ENCODE peak calls at places on chromosomes 4 and X, in seven cellular contexts. Y is psoas muscle; R is esophagus muscularis mucosa; P is CD4-positive, alpha-beta memory T cell; U is suprapubic skin; N is adrenal gland; E is cardiac muscle cell. I is an unnamed sample.

GRCh38 chr4:156870166-156870565 is 101.4 kb downstream of the PDGFC start:
- DNase-seq in Y (no peak), E (no peak), N (no peak), R (no peak), U (no peak), P (no peak), I (no peak)

GRCh38 chr4:176335421-176335820 is 15.7 kb downstream of the SPCS3 start:
- DNase-seq in U (no peak), N (no peak), R (no peak), Y (no peak), P (no peak), E (no peak), I (no peak)

GRCh38 chrX:118254611-118255010 is 91.3 kb upstream of the WDR44 start:
- DNase-seq in R (no peak), E (peak; percentile 66), U (no peak), Y (no peak), N (peak; percentile 61), P (peak; percentile 9), I (no peak)

GRCh38 chr4:182826391-182826790 is 90.8 kb downstream of the DCTD start:
- DNase-seq in Y (no peak), N (no peak), E (no peak), U (no peak), R (no peak), P (no peak), I (no peak)

GRCh38 chr4:118904418-118904817 is 15.8 kb downstream of the SYNPO2 start:
- DNase-seq in Y (no peak), P (no peak), R (no peak), N (no peak), E (no peak), U (no peak), I (no peak)

GRCh38 chrX:50920132-50920531 is 9.6 kb downstream of the BMP15 start:
- DNase-seq in E (no peak), P (no peak), R (no peak), N (no peak), U (no peak), Y (no peak), I (no peak)

GRCh38 chr4:121728798-121729226 is 32.0 kb upstream of the ANXA5 start:
- DNase-seq in R (no peak), U (no peak), Y (no peak), N (no peak), E (no peak), P (no peak), I (peak; percentile 80)

GRCh38 chrX:18099745-18100144 is 120.9 kb downstream of the BEND2 start:
- DNase-seq in Y (no peak), U (no peak), P (no peak), E (no peak), R (no peak), N (no peak), I (no peak)

GRCh38 chr4:120509222-120509621 is 413.3 kb downstream of the PRDM5 start:
- DNase-seq in N (no peak), P (no peak), Y (no peak), R (no peak), U (no peak), E (no peak), I (no peak)

GRCh38 chr4:101420661-101421060 is 73.3 kb upstream of the PPP3CA start:
- DNase-seq in Y (no peak), R (no peak), U (no peak), N (no peak), P (no peak), E (no peak), I (no peak)

GRCh38 chr4:55447826-55448225 is 52.1 kb downstream of the TMEM165 start:
- DNase-seq in Y (no peak), N (no peak), E (no peak), R (no peak), P (no peak), U (no peak), I (no peak)

GRCh38 chr4:140944539-140944938 is 188.4 kb upstream of the TBC1D9 start:
- DNase-seq in Y (no peak), E (no peak), N (no peak), P (no peak), R (no peak), U (no peak), I (peak; percentile 51)

GRCh38 chrX:69152398-69152797 is 12.9 kb downstream of the PJA1 start:
- DNase-seq in R (peak; percentile 29), N (peak; percentile 71), P (no peak), E (no peak), Y (no peak), U (no peak), I (no peak)

GRCh38 chrX:69155786-69156520 is 9.3 kb downstream of the PJA1 start:
- DNase-seq in Y (no peak), P (no peak), E (no peak), R (peak; percentile 19), U (no peak), N (no peak), I (no peak)

GRCh38 chrX:69154051-69154450 is 11.2 kb downstream of the PJA1 start:
- DNase-seq in R (no peak), N (no peak), E (no peak), Y (no peak), U (no peak), P (no peak), I (peak; percentile 5)

GRCh38 chrX:69151898-69152297 is 13.4 kb downstream of the PJA1 start:
- DNase-seq in Y (no peak), P (no peak), E (no peak), N (no peak), R (peak; percentile 55), U (no peak), I (no peak)

DNA sequence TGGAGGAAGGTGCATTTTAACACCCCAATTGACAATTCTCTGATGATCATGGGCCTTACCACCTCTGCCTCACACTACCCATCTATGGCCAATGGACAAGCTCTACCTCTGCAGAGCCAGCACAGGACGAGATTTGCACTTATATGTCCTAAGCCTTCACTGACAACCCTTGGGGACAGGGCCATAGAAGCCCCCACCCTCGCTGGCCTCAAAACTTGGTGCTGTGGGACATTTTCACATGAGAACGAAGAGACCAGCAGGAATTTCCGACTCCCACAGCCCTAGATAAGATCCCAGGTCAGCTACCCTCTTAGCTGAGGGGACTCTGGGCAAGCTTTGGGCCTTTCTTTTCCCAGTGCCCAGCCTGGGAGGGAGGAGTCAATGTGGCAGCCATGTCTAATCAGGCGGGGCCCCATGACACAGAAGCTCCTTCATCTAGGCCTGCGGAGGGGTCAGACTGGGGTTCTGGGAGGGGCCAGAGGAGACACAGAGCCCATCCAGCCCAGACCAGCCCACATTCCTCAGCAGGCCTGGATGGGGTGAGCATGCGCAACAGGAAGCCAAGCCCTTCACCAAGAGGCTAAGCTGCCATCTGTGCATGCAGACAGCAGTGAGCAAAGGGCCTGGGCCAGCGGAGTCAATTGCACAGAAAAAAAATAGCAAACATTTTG is 12.1 kb downstream of the PJA1 start:
- DNase-seq in Y (no peak), U (no peak), R (peak; percentile 47), P (no peak), N (peak; percentile 7), E (peak; percentile 82), I (no peak)
- H3K4me1 ChIP-seq in Y (no peaks in the 10 kb centered on the region), U (no peaks in the 10 kb centered on the region), R (peaks cover 4% of the 10 kb centered on the region), P (no peaks in the 10 kb centered on the region), N (no peaks in the 10 kb centered on the region), E (peaks cover 11% of the 10 kb centered on the region), I (no peaks in the 10 kb centered on the region)

DNA sequence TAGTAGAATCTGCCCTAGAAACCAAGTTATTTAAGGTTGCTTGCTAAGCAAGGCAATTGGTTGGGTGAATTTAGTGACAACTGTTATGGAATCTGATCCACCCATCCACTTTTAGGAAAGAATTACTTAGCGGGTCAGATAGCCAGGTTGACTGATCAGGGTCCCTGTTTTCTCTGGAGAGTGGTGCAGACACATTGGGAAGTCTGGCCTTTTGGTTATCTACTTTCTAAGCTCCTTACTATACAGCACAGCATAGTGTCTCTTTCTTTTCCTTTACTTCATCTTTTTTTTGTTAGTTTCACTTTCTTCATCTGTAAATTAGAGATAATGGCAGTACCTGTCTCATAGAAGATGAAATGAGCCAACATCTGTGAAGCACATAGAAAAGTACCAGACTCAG is 7.4 kb downstream of the HERC3 start:
- DNase-seq in P (no peak), Y (no peak), N (no peak), R (no peak), U (no peak), E (no peak), I (no peak)
- H3K4me1 ChIP-seq in P (peaks cover 64% of the 10 kb centered on the region), Y (peaks cover 42% of the 10 kb centered on the region), N (peaks cover 12% of the 10 kb centered on the region), R (peaks cover 61% of the 10 kb centered on the region), U (peaks cover 37% of the 10 kb centered on the region), E (peaks cover 51% of the 10 kb centered on the region), I (peaks cover 23% of the 10 kb centered on the region)

DNA sequence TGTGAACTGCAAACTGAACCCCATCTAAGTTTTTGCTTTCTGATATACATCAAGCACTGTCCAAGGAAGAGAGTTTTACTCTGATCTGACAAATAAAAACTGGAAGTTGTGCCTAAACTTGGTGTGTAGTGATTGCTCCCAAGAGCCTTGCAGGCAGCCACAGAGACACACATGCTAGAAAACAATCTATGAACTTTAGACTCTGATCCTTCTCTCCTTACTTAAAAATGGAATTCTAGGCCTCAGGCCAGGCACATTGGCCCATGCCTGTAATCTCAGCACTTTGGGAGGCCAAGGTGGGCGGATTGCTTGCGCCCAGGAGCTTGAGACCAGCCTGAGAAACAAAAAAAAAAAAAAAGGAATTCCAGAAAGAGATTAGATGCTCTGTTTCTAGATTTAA is 45.7 kb upstream of the S100G start:
- DNase-seq in E (no peak), P (no peak), R (no peak), N (no peak), Y (no peak), U (no peak), I (no peak)
- H3K4me1 ChIP-seq in E (peaks cover 5% of the 10 kb centered on the region), P (peaks cover 32% of the 10 kb centered on the region), R (no peaks in the 10 kb centered on the region), N (no peaks in the 10 kb centered on the region), Y (peaks cover 4% of the 10 kb centered on the region), U (no peaks in the 10 kb centered on the region), I (peaks cover 39% of the 10 kb centered on the region)

GRCh38 chr4:41134581-41134980 is 79.8 kb downstream of the APBB2 start:
- DNase-seq in N (no peak), Y (no peak), P (no peak), U (no peak), R (no peak), E (no peak), I (no peak)

GRCh38 chr4:41135761-41136160 is 78.6 kb downstream of the APBB2 start:
- DNase-seq in Y (no peak), P (no peak), U (no peak), N (no peak), E (no peak), R (no peak), I (no peak)

GRCh38 chr4:41136456-41136855 is 77.9 kb downstream of the APBB2 start:
- DNase-seq in R (no peak), E (no peak), N (no peak), Y (no peak), P (no peak), U (no peak), I (no peak)

GRCh38 chr4:41132055-41132683 is 82.2 kb downstream of the APBB2 start:
- DNase-seq in U (no peak), R (no peak), N (no peak), P (no peak), Y (no peak), E (no peak), I (no peak)

DNA sequence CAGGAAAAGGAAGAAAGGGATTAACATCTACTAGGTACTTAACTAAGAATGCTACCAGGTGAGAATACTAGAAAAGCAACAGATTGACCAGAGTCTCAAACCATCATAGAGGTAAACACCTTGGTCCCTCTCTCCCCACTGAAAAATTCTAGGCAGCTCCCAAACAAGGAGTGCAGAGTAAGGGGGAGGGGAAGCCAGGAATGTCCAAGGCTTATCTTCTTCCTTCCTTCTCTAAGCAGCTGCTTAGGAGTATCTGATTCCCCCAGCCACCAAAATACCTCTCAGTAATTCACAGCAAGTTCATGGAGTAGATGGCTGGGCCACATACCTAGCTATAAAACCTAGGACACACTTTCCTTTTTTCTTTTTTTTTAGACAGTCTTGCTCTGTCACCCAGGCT is 80.7 kb downstream of the APBB2 start:
- DNase-seq in P (no peak), U (no peak), N (no peak), R (no peak), E (peak; percentile 41), Y (no peak), I (no peak)
- H3K4me1 ChIP-seq in P (no peaks in the 10 kb centered on the region), U (peaks cover 45% of the 10 kb centered on the region), N (no peaks in the 10 kb centered on the region), R (peaks cover 15% of the 10 kb centered on the region), E (peaks cover 33% of the 10 kb centered on the region), Y (peaks cover 7% of the 10 kb centered on the region), I (peaks cover 4% of the 10 kb centered on the region)

GRCh38 chrX:129759576-129760061 is 20.1 kb upstream of the SASH3 start:
- DNase-seq in U (no peak), N (peak; percentile 40), R (no peak), E (no peak), Y (peak; percentile 53), P (peak; percentile 73), I (peak; percentile 64)
- H3K4me1 ChIP-seq in U (no peaks in the 10 kb centered on the region), N (no peaks in the 10 kb centered on the region), R (no peaks in the 10 kb centered on the region), E (no peaks in the 10 kb centered on the region), Y (no peaks in the 10 kb centered on the region), P (peaks cover 82% of the 10 kb centered on the region), I (peaks cover 14% of the 10 kb centered on the region)

I was measured in SJSA1.